ENCODE peak calls at places on chromosomes 13 and 19, in seven cellular contexts. A is HFF-Myc, H is left lung, X is nephron progenitor cell, N is progenitor cell of endocrine pancreas, E is WTC11, T is mucosa of descending colon. F is an unnamed sample.

GRCh38 chr13:23551213-23552008 is 18.8 kb upstream of the TNFRSF19 start:
- DNase-seq in N (no peak), X (no peak), H (no peak), T (no peak), A (no peak), E (no peak), F (no peak)

GRCh38 chr13:95568131-95568530 is 15.6 kb downstream of the CLDN10 start:
- DNase-seq in N (no peak), T (no peak), H (no peak), E (no peak), X (no peak), A (no peak), F (no peak)

GRCh38 chr19:16180611-16181010 is 4.6 kb upstream of the FAM32A start:
- DNase-seq in E (no peak), X (no peak), T (no peak), H (no peak), A (peak), N (no peak), F (no peak)

GRCh38 chr19:41575998-41576397 is at the start of gene CEACAM21:
- DNase-seq in T (peak), A (no peak), N (no peak), H (peak), X (no peak), E (no peak), F (no peak)

GRCh38 chr19:43759515-43759914 is 4.8 kb upstream of the SMG9 start:
- DNase-seq in A (peak), X (no peak), E (no peak), H (no peak), T (no peak), N (no peak), F (no peak)

GRCh38 chr13:113357529-113357928 is 6.4 kb downstream of the GRTP1 start:
- DNase-seq in E (no peak), N (no peak), X (no peak), A (no peak), T (no peak), H (no peak), F (no peak)

GRCh38 chr19:51830263-51830662 is 35.3 kb downstream of the FPR3 start:
- DNase-seq in X (no peak), N (no peak), H (no peak), E (no peak), T (peak), A (no peak), F (no peak)

GRCh38 chr19:4229179-4229931 is at the start of gene EBI3:
- DNase-seq in E (no peak), X (peak), N (peak), T (no peak), A (no peak), H (no peak), F (peak)

GRCh38 chr13:41148421-41149283 is 16.1 kb upstream of the KBTBD6 start:
- DNase-seq in T (no peak), A (no peak), N (no peak), X (peak), H (no peak), E (no peak), F (no peak)

GRCh38 chr13:73171926-73172325 is 113.1 kb downstream of the KLF5 start:
- DNase-seq in T (no peak), X (no peak), H (no peak), A (no peak), N (no peak), E (peak), F (no peak)

GRCh38 chr19:18416778-18417249 is 2.4 kb upstream of the SSBP4 start:
- DNase-seq in H (peak), X (peak), A (peak), T (peak), E (peak), N (peak), F (peak)

GRCh38 chr13:46352810-46353209 is 34.2 kb downstream of the RUBCNL start:
- DNase-seq in N (no peak), T (no peak), X (no peak), A (no peak), E (no peak), H (no peak), F (no peak)

GRCh38 chr13:106232680-106233079 is 302.8 kb downstream of the EFNB2 start:
- DNase-seq in E (no peak), A (no peak), T (no peak), H (no peak), N (no peak), X (no peak), F (no peak)

GRCh38 chr13:23715762-23716235 is 145.6 kb downstream of the TNFRSF19 start:
- DNase-seq in H (peak), E (peak), T (peak), A (no peak), X (peak), N (no peak), F (no peak)

GRCh38 chr19:13121551-13122274 is 3.6 kb downstream of the NACC1 start:
- DNase-seq in A (no peak), T (no peak), H (no peak), X (no peak), E (no peak), N (no peak), F (no peak)

GRCh38 chr13:58542530-58542929 is 911.0 kb downstream of the PCDH17 start:
- DNase-seq in T (no peak), N (no peak), X (no peak), E (no peak), A (no peak), H (no peak), F (no peak)

GRCh38 chr13:49539313-49539712 is 43.6 kb downstream of the PHF11 start:
- DNase-seq in N (no peak), T (no peak), E (no peak), A (no peak), X (no peak), H (no peak), F (no peak)

GRCh38 chr19:47754206-47755064 is 9.1 kb downstream of the NOP53 start:
- DNase-seq in E (no peak), N (no peak), T (no peak), X (no peak), H (no peak), A (no peak), F (no peak)

GRCh38 chr19:938233-938923 is 12.5 kb downstream of the ARID3A start:
- DNase-seq in N (no peak), A (no peak), T (no peak), H (no peak), X (no peak), E (no peak), F (no peak)

GRCh38 chr13:64556391-64556790 is 2673.7 kb downstream of the PCDH9 start:
- DNase-seq in X (no peak), T (no peak), E (no peak), A (no peak), N (no peak), H (no peak), F (no peak)

GRCh38 chr19:3668331-3669133 is 31.7 kb downstream of the PIP5K1C start:
- DNase-seq in N (no peak), E (no peak), H (no peak), T (no peak), A (no peak), X (peak), F (no peak)

GRCh38 chr19:16886305-16886880 is 2.4 kb upstream of the F2RL3 start:
- DNase-seq in A (no peak), H (peak), X (no peak), E (no peak), T (no peak), N (no peak), F (no peak)

GRCh38 chr19:29260477-29261317 is 47.7 kb upstream of the UQCRFS1 start:
- DNase-seq in T (peak), A (no peak), X (peak), E (peak), H (no peak), N (peak), F (peak)

GRCh38 chr13:113453962-113454361 is 674 bp upstream of the ADPRHL1 start:
- DNase-seq in X (no peak), H (no peak), A (no peak), N (no peak), E (no peak), T (no peak), F (no peak)

GRCh38 chr13:20803180-20803965 is 29.6 kb upstream of the EEF1AKMT1 start:
- DNase-seq in H (no peak), N (no peak), X (no peak), T (no peak), A (no peak), E (no peak), F (no peak)

GRCh38 chr19:16252459-16253205 is 54.9 kb downstream of the AP1M1 start:
- DNase-seq in T (peak), X (no peak), A (no peak), N (no peak), E (no peak), H (peak), F (no peak)

GRCh38 chr19:40690050-40690698 is at the start of gene NUMBL:
- DNase-seq in N (no peak), T (peak), A (no peak), X (no peak), E (no peak), H (no peak), F (no peak)

GRCh38 chr19:13953021-13953531 is 767 bp downstream of the DCAF15 start:
- DNase-seq in X (no peak), A (no peak), H (no peak), N (no peak), E (peak), T (peak), F (no peak)

GRCh38 chr19:16587031-16588023 is 15.1 kb upstream of the SLC35E1 start:
- DNase-seq in T (peak), N (no peak), E (no peak), X (peak), H (peak), A (no peak), F (no peak)

GRCh38 chr19:17121736-17122293 is 46.2 kb downstream of the MYO9B start:
- DNase-seq in X (no peak), E (no peak), T (no peak), H (no peak), N (no peak), A (no peak), F (no peak)

GRCh38 chr13:48838193-48839000 is 137.3 kb upstream of the FNDC3A start:
- DNase-seq in H (no peak), E (no peak), A (peak), N (no peak), X (no peak), T (no peak), F (no peak)

GRCh38 chr19:48796468-48797083 is 14.3 kb downstream of the BCAT2 start:
- DNase-seq in E (no peak), T (no peak), X (no peak), H (no peak), A (no peak), N (no peak), F (no peak)

GRCh38 chr13:77014906-77015685 is 11.9 kb downstream of the FBXL3 start:
- DNase-seq in E (no peak), N (no peak), H (no peak), T (no peak), A (no peak), X (no peak), F (no peak)

GRCh38 chr13:77013853-77014542 is 13.0 kb downstream of the FBXL3 start:
- DNase-seq in A (no peak), E (no peak), N (no peak), X (no peak), T (no peak), H (no peak), F (no peak)

GRCh38 chr13:77019756-77020155 is 7.2 kb downstream of the FBXL3 start:
- DNase-seq in A (no peak), N (no peak), X (no peak), E (no peak), H (no peak), T (no peak), F (no peak)

GRCh38 chr13:77016241-77016812 is 10.6 kb downstream of the FBXL3 start:
- DNase-seq in X (no peak), H (no peak), E (no peak), N (no peak), T (no peak), A (no peak), F (no peak)

GRCh38 chr13:77016888-77017623 is 9.9 kb downstream of the FBXL3 start:
- DNase-seq in X (no peak), H (no peak), T (no peak), A (no peak), E (no peak), N (no peak), F (no peak)
- TF ChIP-seq CTCF in X (no peak), H (no peak), T (no peak), A (no peak), E (no peak), N (no peak), F (no peak)

DNA sequence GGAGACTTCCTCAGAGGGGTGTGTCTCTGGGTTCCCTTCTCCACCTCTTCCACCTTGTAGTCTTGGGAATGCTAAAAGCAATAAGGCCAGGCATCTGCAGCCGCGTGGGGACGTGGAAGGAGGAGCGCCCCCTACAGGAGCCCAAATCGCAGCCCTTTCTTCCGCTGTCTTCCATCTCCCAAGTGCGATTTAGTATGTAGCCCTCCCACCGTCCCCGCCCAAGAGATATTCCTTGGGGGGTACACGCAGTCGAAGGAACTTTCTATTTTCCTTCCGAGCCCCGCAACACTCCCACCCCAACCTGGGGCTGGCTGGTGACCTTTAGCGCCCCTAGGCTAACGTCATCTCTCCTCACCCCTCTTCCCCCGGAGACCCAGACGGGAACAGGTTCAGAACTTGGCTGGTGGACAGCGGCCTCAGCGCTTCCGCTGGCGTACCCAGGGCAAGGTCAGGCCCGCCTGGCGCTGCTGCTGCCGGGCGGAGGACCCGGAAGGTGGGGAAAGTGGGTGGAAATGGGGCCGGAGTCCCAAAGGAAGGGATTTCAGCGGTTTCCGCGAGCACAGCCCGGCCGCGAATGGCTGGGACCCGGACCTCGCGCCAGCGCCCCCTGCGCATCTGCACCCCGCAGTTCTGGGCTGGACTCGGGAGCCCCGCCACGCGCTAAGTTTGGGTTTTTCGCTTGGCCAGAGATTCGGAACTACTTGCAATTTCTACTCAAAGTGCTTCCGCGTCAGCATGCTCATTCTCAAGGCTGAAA is 2.1 kb upstream of the PCDH8 start:
- DNase-seq in E (peak), H (peak), T (peak), N (peak), X (peak), A (no peak), F (peak)
- TF ChIP-seq CTCF in E (peak), H (no peak), T (no peak), N (peak), X (peak), A (peak), F (peak)

DNA sequence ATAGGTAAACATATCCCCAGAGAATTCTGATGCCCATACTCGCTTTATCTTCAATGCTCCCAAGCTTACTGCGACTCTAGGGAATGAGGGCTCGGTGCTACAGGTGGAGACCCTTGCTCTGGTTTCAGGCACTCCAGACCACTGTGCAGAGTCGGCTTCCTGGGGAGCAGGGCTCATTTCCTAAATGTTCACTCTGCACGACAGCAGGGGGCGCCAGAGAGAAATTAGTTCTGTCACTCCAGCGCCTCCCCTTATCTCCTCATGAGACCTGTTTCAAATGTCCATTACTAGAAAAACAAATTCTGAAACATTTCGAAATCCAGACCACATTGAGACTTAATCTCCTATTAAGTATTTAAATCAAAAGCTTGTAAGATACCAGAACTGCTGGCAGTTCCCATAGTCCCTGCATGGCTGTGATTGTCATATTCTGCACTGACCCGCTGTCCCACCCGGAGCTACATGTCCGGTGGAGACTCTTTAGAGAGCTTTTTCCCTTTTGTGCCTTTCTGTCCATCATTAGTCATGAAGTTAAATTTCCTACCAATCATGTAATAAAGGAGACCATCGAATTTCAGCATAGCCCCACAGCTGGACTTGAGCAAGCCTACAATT is 22.4 kb downstream of the EPSTI1 start:
- DNase-seq in T (peak), X (peak), E (peak), A (peak), H (peak), N (peak), F (peak)
- TF ChIP-seq CTCF in T (peak), X (peak), E (peak), A (peak), H (peak), N (peak), F (peak)

GRCh38 chr19:46732966-46733692 is 12.7 kb upstream of the FKRP start:
- DNase-seq in N (no peak), T (no peak), X (no peak), H (peak), E (no peak), A (no peak), F (no peak)
- TF ChIP-seq CTCF in N (no peak), T (no peak), X (no peak), H (no peak), E (no peak), A (no peak), F (no peak)

F was measured in neural crest cell.